ENCODE peak calls at places on chromosomes 1 and 21, in eight cellular contexts. L is iPS DF 19.7, B is SW480, T is SJSA1, R is ascending aorta, K is Right ventricle myocardium superior, J is caudate nucleus, O is cardiac fibroblast. V is an unnamed sample.

GRCh38 chr21:34871026-34871908 is 177.8 kb downstream of the RUNX1 start:
- DNase-seq in L (no peak), B (no peak), T (no peak), R (no peak), K (no peak), J (no peak), O (no peak), V (no peak)

GRCh38 chr1:78254517-78254916 is 208.8 kb downstream of the GIPC2 start:
- DNase-seq in L (no peak), B (no peak), T (no peak), R (no peak), K (no peak), J (no peak), O (no peak), V (no peak)

GRCh38 chr1:207052736-207053545 is at the start of gene PFKFB2:
- DNase-seq in L (peak), B (peak), T (peak), R (peak), K (peak), J (peak), O (peak), V (peak)

GRCh38 chr1:226541631-226542622 is 6.6 kb upstream of the STUM start:
- DNase-seq in L (no peak), B (no peak), T (no peak), R (no peak), K (no peak), J (no peak), O (peak), V (no peak)

GRCh38 chr1:153531638-153532037 is 4.2 kb downstream of the S100A6 start:
- DNase-seq in L (no peak), B (no peak), T (no peak), R (no peak), K (no peak), J (no peak), O (no peak), V (no peak)

GRCh38 chr1:92792340-92792782 is 7.5 kb upstream of the EVI5 start:
- DNase-seq in L (no peak), B (peak), T (no peak), R (no peak), K (no peak), J (no peak), O (no peak), V (no peak)

GRCh38 chr1:15384301-15384901 is 25.3 kb upstream of the EFHD2 start:
- DNase-seq in L (peak), B (peak), T (no peak), R (no peak), K (no peak), J (peak), O (no peak), V (peak)

GRCh38 chr21:42478504-42478903 is 17.5 kb downstream of the RSPH1 start:
- DNase-seq in L (no peak), B (no peak), T (no peak), R (no peak), K (no peak), J (no peak), O (no peak), V (no peak)

GRCh38 chr1:178371236-178371635 is 125.5 kb downstream of the CLEC20A start:
- DNase-seq in L (no peak), B (no peak), T (no peak), R (no peak), K (no peak), J (peak), O (peak), V (no peak)

V was measured in H1.